ENCODE peak calls at places on chromosomes 12 and 14, in ten cellular contexts. One of them, this sample, is unnamed.

GRCh38 chr14:32166924-32167323 is 34.9 kb upstream of the RNU6-7 start:
- DNase-seq in brain microvascular endothelial cell: no peak
- DNase-seq in AG20443: no peak
- DNase-seq in stimulated activated CD8-positive, alpha-beta memory T cell treated with anti-CD3 and anti-CD28 coated beads, Interleukin-12 subunit alpha, Interleukin-12 subunit beta, amount 100 ng/mL, for 1 hour: no peak
- DNase-seq in frontal cortex: no peak
- DNase-seq in RPMI8226: no peak
- DNase-seq in amniotic epithelial cell: no peak
- DNase-seq in CD8-positive, alpha-beta memory T cell: no peak
- DNase-seq in AG09319: no peak
- DNase-seq in adrenal gland: no peak
- DNase-seq in this sample: no peak

GRCh38 chr14:80636071-80636470 is 305.5 kb downstream of the CEP128 start:
- DNase-seq in brain microvascular endothelial cell: peak
- DNase-seq in AG20443: no peak
- DNase-seq in stimulated activated CD8-positive, alpha-beta memory T cell treated with anti-CD3 and anti-CD28 coated beads, Interleukin-12 subunit alpha, Interleukin-12 subunit beta, amount 100 ng/mL, for 1 hour: no peak
- DNase-seq in frontal cortex: no peak
- DNase-seq in RPMI8226: no peak
- DNase-seq in amniotic epithelial cell: peak
- DNase-seq in CD8-positive, alpha-beta memory T cell: no peak
- DNase-seq in AG09319: no peak
- DNase-seq in adrenal gland: no peak
- DNase-seq in this sample: no peak

GRCh38 chr14:31834616-31835015 is 242.5 kb upstream of the ARHGAP5 start:
- DNase-seq in brain microvascular endothelial cell: peak
- DNase-seq in AG20443: no peak
- DNase-seq in stimulated activated CD8-positive, alpha-beta memory T cell treated with anti-CD3 and anti-CD28 coated beads, Interleukin-12 subunit alpha, Interleukin-12 subunit beta, amount 100 ng/mL, for 1 hour: no peak
- DNase-seq in frontal cortex: no peak
- DNase-seq in RPMI8226: no peak
- DNase-seq in amniotic epithelial cell: peak
- DNase-seq in CD8-positive, alpha-beta memory T cell: no peak
- DNase-seq in AG09319: no peak
- DNase-seq in adrenal gland: no peak
- DNase-seq in this sample: no peak

GRCh38 chr14:91169951-91170350 is 56.1 kb downstream of the DGLUCY start:
- DNase-seq in brain microvascular endothelial cell: no peak
- DNase-seq in AG20443: no peak
- DNase-seq in stimulated activated CD8-positive, alpha-beta memory T cell treated with anti-CD3 and anti-CD28 coated beads, Interleukin-12 subunit alpha, Interleukin-12 subunit beta, amount 100 ng/mL, for 1 hour: no peak
- DNase-seq in frontal cortex: no peak
- DNase-seq in RPMI8226: no peak
- DNase-seq in amniotic epithelial cell: no peak
- DNase-seq in CD8-positive, alpha-beta memory T cell: no peak
- DNase-seq in AG09319: no peak
- DNase-seq in adrenal gland: no peak
- DNase-seq in this sample: no peak

GRCh38 chr12:124567673-124568373 is 411 bp upstream of the NCOR2 start:
- DNase-seq in brain microvascular endothelial cell: peak
- DNase-seq in AG20443: peak
- DNase-seq in stimulated activated CD8-positive, alpha-beta memory T cell treated with anti-CD3 and anti-CD28 coated beads, Interleukin-12 subunit alpha, Interleukin-12 subunit beta, amount 100 ng/mL, for 1 hour: peak
- DNase-seq in frontal cortex: peak
- DNase-seq in RPMI8226: peak
- DNase-seq in amniotic epithelial cell: peak
- DNase-seq in CD8-positive, alpha-beta memory T cell: peak
- DNase-seq in AG09319: peak
- DNase-seq in adrenal gland: peak
- DNase-seq in this sample: peak

GRCh38 chr12:90037740-90038139 is 329.1 kb upstream of the ATP2B1 start:
- DNase-seq in brain microvascular endothelial cell: no peak
- DNase-seq in AG20443: no peak
- DNase-seq in stimulated activated CD8-positive, alpha-beta memory T cell treated with anti-CD3 and anti-CD28 coated beads, Interleukin-12 subunit alpha, Interleukin-12 subunit beta, amount 100 ng/mL, for 1 hour: no peak
- DNase-seq in frontal cortex: no peak
- DNase-seq in RPMI8226: no peak
- DNase-seq in amniotic epithelial cell: no peak
- DNase-seq in CD8-positive, alpha-beta memory T cell: no peak
- DNase-seq in AG09319: no peak
- DNase-seq in adrenal gland: no peak
- DNase-seq in this sample: no peak

GRCh38 chr14:99232406-99233214 is 39.4 kb downstream of the BCL11B start:
- DNase-seq in brain microvascular endothelial cell: no peak
- DNase-seq in AG20443: no peak
- DNase-seq in stimulated activated CD8-positive, alpha-beta memory T cell treated with anti-CD3 and anti-CD28 coated beads, Interleukin-12 subunit alpha, Interleukin-12 subunit beta, amount 100 ng/mL, for 1 hour: no peak
- DNase-seq in frontal cortex: no peak
- DNase-seq in RPMI8226: no peak
- DNase-seq in amniotic epithelial cell: no peak
- DNase-seq in CD8-positive, alpha-beta memory T cell: no peak
- DNase-seq in AG09319: no peak
- DNase-seq in adrenal gland: no peak
- DNase-seq in this sample: no peak

GRCh38 chr14:106809615-106810014 is 1283.2 kb downstream of the TMEM121 start:
- DNase-seq in brain microvascular endothelial cell: no peak
- DNase-seq in AG20443: no peak
- DNase-seq in stimulated activated CD8-positive, alpha-beta memory T cell treated with anti-CD3 and anti-CD28 coated beads, Interleukin-12 subunit alpha, Interleukin-12 subunit beta, amount 100 ng/mL, for 1 hour: no peak
- DNase-seq in frontal cortex: no peak
- DNase-seq in RPMI8226: no peak
- DNase-seq in amniotic epithelial cell: no peak
- DNase-seq in CD8-positive, alpha-beta memory T cell: no peak
- DNase-seq in AG09319: no peak
- DNase-seq in adrenal gland: no peak
- DNase-seq in this sample: no peak

GRCh38 chr14:26828741-26829140 is 230.9 kb upstream of the NOVA1 start:
- DNase-seq in brain microvascular endothelial cell: no peak
- DNase-seq in AG20443: no peak
- DNase-seq in stimulated activated CD8-positive, alpha-beta memory T cell treated with anti-CD3 and anti-CD28 coated beads, Interleukin-12 subunit alpha, Interleukin-12 subunit beta, amount 100 ng/mL, for 1 hour: no peak
- DNase-seq in frontal cortex: no peak
- DNase-seq in RPMI8226: no peak
- DNase-seq in amniotic epithelial cell: no peak
- DNase-seq in CD8-positive, alpha-beta memory T cell: no peak
- DNase-seq in AG09319: no peak
- DNase-seq in adrenal gland: no peak
- DNase-seq in this sample: no peak

GRCh38 chr12:130818381-130819247 is 20.4 kb downstream of the STX2 start:
- DNase-seq in brain microvascular endothelial cell: no peak
- DNase-seq in AG20443: peak
- DNase-seq in stimulated activated CD8-positive, alpha-beta memory T cell treated with anti-CD3 and anti-CD28 coated beads, Interleukin-12 subunit alpha, Interleukin-12 subunit beta, amount 100 ng/mL, for 1 hour: peak
- DNase-seq in frontal cortex: peak
- DNase-seq in RPMI8226: peak
- DNase-seq in amniotic epithelial cell: no peak
- DNase-seq in CD8-positive, alpha-beta memory T cell: peak
- DNase-seq in AG09319: no peak
- DNase-seq in adrenal gland: peak
- DNase-seq in this sample: peak

GRCh38 chr12:108479364-108480070 is 35.6 kb upstream of the FICD start:
- DNase-seq in brain microvascular endothelial cell: no peak
- DNase-seq in AG20443: no peak
- DNase-seq in stimulated activated CD8-positive, alpha-beta memory T cell treated with anti-CD3 and anti-CD28 coated beads, Interleukin-12 subunit alpha, Interleukin-12 subunit beta, amount 100 ng/mL, for 1 hour: no peak
- DNase-seq in frontal cortex: no peak
- DNase-seq in RPMI8226: no peak
- DNase-seq in amniotic epithelial cell: no peak
- DNase-seq in CD8-positive, alpha-beta memory T cell: no peak
- DNase-seq in AG09319: no peak
- DNase-seq in adrenal gland: no peak
- DNase-seq in this sample: no peak

GRCh38 chr14:99261916-99262787 is 9.8 kb downstream of the BCL11B start:
- DNase-seq in brain microvascular endothelial cell: no peak
- DNase-seq in AG20443: no peak
- DNase-seq in stimulated activated CD8-positive, alpha-beta memory T cell treated with anti-CD3 and anti-CD28 coated beads, Interleukin-12 subunit alpha, Interleukin-12 subunit beta, amount 100 ng/mL, for 1 hour: peak
- DNase-seq in frontal cortex: no peak
- DNase-seq in RPMI8226: no peak
- DNase-seq in amniotic epithelial cell: no peak
- DNase-seq in CD8-positive, alpha-beta memory T cell: peak
- DNase-seq in AG09319: no peak
- DNase-seq in adrenal gland: no peak
- DNase-seq in this sample: no peak

GRCh38 chr14:35163384-35163783 is 41.0 kb downstream of the PRORP start:
- DNase-seq in brain microvascular endothelial cell: no peak
- DNase-seq in AG20443: no peak
- DNase-seq in stimulated activated CD8-positive, alpha-beta memory T cell treated with anti-CD3 and anti-CD28 coated beads, Interleukin-12 subunit alpha, Interleukin-12 subunit beta, amount 100 ng/mL, for 1 hour: no peak
- DNase-seq in frontal cortex: no peak
- DNase-seq in RPMI8226: no peak
- DNase-seq in amniotic epithelial cell: no peak
- DNase-seq in CD8-positive, alpha-beta memory T cell: no peak
- DNase-seq in AG09319: no peak
- DNase-seq in adrenal gland: no peak
- DNase-seq in this sample: no peak

GRCh38 chr14:96538663-96539317 is 36.6 kb downstream of the PAPOLA start:
- DNase-seq in brain microvascular endothelial cell: no peak
- DNase-seq in AG20443: no peak
- DNase-seq in stimulated activated CD8-positive, alpha-beta memory T cell treated with anti-CD3 and anti-CD28 coated beads, Interleukin-12 subunit alpha, Interleukin-12 subunit beta, amount 100 ng/mL, for 1 hour: no peak
- DNase-seq in frontal cortex: no peak
- DNase-seq in RPMI8226: no peak
- DNase-seq in amniotic epithelial cell: no peak
- DNase-seq in CD8-positive, alpha-beta memory T cell: no peak
- DNase-seq in AG09319: no peak
- DNase-seq in adrenal gland: no peak
- DNase-seq in this sample: no peak

GRCh38 chr12:13962699-13963098 is 18.7 kb downstream of the GRIN2B start:
- DNase-seq in brain microvascular endothelial cell: no peak
- DNase-seq in AG20443: no peak
- DNase-seq in stimulated activated CD8-positive, alpha-beta memory T cell treated with anti-CD3 and anti-CD28 coated beads, Interleukin-12 subunit alpha, Interleukin-12 subunit beta, amount 100 ng/mL, for 1 hour: no peak
- DNase-seq in frontal cortex: no peak
- DNase-seq in RPMI8226: peak
- DNase-seq in amniotic epithelial cell: no peak
- DNase-seq in CD8-positive, alpha-beta memory T cell: no peak
- DNase-seq in AG09319: no peak
- DNase-seq in adrenal gland: no peak
- DNase-seq in this sample: no peak

GRCh38 chr12:65325183-65325582 is 46.7 kb downstream of the MSRB3 start:
- DNase-seq in brain microvascular endothelial cell: no peak
- DNase-seq in AG20443: no peak
- DNase-seq in stimulated activated CD8-positive, alpha-beta memory T cell treated with anti-CD3 and anti-CD28 coated beads, Interleukin-12 subunit alpha, Interleukin-12 subunit beta, amount 100 ng/mL, for 1 hour: no peak
- DNase-seq in frontal cortex: no peak
- DNase-seq in RPMI8226: no peak
- DNase-seq in amniotic epithelial cell: no peak
- DNase-seq in CD8-positive, alpha-beta memory T cell: no peak
- DNase-seq in AG09319: no peak
- DNase-seq in adrenal gland: no peak
- DNase-seq in this sample: no peak

GRCh38 chr12:104764225-104765073 is 193.6 kb downstream of the SLC41A2 start:
- DNase-seq in brain microvascular endothelial cell: no peak
- DNase-seq in AG20443: no peak
- DNase-seq in stimulated activated CD8-positive, alpha-beta memory T cell treated with anti-CD3 and anti-CD28 coated beads, Interleukin-12 subunit alpha, Interleukin-12 subunit beta, amount 100 ng/mL, for 1 hour: no peak
- DNase-seq in frontal cortex: no peak
- DNase-seq in RPMI8226: no peak
- DNase-seq in amniotic epithelial cell: no peak
- DNase-seq in CD8-positive, alpha-beta memory T cell: no peak
- DNase-seq in AG09319: no peak
- DNase-seq in adrenal gland: no peak
- DNase-seq in this sample: no peak

This sample was measured in progenitor cell of endocrine pancreas.